ENCODE peak calls at places on chromosomes 5 and 9, in five cellular contexts. U is psoas muscle; R is lower leg skin; Q is nephron progenitor cell; P is activated CD4-positive, alpha-beta T cell treated with anti-CD3 and anti-CD28 coated beads, Interleukin-2, amount 10 ng/mL, durations not matched to agents 24 days and 14 days. I is an unnamed sample.

GRCh38 chr5:168118042-168118668 is 173.3 kb upstream of the WWC1 start:
- DNase-seq in U (no peak), R (no peak), Q (peak), P (no peak), I (no peak)

GRCh38 chr5:1723957-1724821 is 75.4 kb downstream of the MRPL36 start:
- DNase-seq in U (no peak), R (peak), Q (peak), P (peak), I (no peak)

GRCh38 chr5:149128023-149128875 is 13.0 kb upstream of the ABLIM3 start:
- DNase-seq in U (no peak), R (no peak), Q (peak), P (peak), I (peak)

GRCh38 chr5:88770290-88771257 is 112.4 kb downstream of the MEF2C start:
- DNase-seq in U (no peak), R (no peak), Q (no peak), P (no peak), I (no peak)

GRCh38 chr5:76942581-76942980 is 10.3 kb upstream of the CRHBP start:
- DNase-seq in U (no peak), R (no peak), Q (no peak), P (no peak), I (no peak)

GRCh38 chr9:93697352-93698139 is 121.2 kb downstream of the PHF2 start:
- DNase-seq in U (no peak), R (peak), Q (no peak), P (peak), I (no peak)

GRCh38 chr9:128001411-128002298 is 20.9 kb upstream of the EEIG1 start:
- DNase-seq in U (no peak), R (no peak), Q (peak), P (no peak), I (no peak)

GRCh38 chr9:135050072-135050990 is 37.1 kb upstream of the OLFM1 start:
- DNase-seq in U (no peak), R (peak), Q (no peak), P (no peak), I (no peak)